ENCODE peak calls at places on chromosomes 7 and 10, in four cellular contexts. One of them, this sample, is unnamed.

GRCh38 chr10:69733791-69734261 is 67.9 kb upstream of the COL13A1 start:
- DNase-seq in naive B cell: no peak
- DNase-seq in T-helper 2 cell: no peak
- DNase-seq in stimulated activated naive CD8-positive, alpha-beta T cell treated with anti-CD3 and anti-CD28 coated beads, Interleukin-15, Interleukin-2, amounts not matched to agents 100 U/mL and 50 U/mL, for 24 hours: no peak
- DNase-seq in this sample: no peak

GRCh38 chr10:45181483-45181882 is 133.9 kb downstream of the OR13A1 start:
- DNase-seq in naive B cell: no peak
- DNase-seq in T-helper 2 cell: no peak
- DNase-seq in stimulated activated naive CD8-positive, alpha-beta T cell treated with anti-CD3 and anti-CD28 coated beads, Interleukin-15, Interleukin-2, amounts not matched to agents 100 U/mL and 50 U/mL, for 24 hours: no peak
- DNase-seq in this sample: no peak

GRCh38 chr7:95318501-95318900 is 5.8 kb downstream of the PON1 start:
- DNase-seq in naive B cell: no peak
- DNase-seq in T-helper 2 cell: no peak
- DNase-seq in stimulated activated naive CD8-positive, alpha-beta T cell treated with anti-CD3 and anti-CD28 coated beads, Interleukin-15, Interleukin-2, amounts not matched to agents 100 U/mL and 50 U/mL, for 24 hours: no peak
- DNase-seq in this sample: no peak

GRCh38 chr10:16195178-16195769 is 241.5 kb upstream of the PTER start:
- DNase-seq in naive B cell: no peak
- DNase-seq in T-helper 2 cell: no peak
- DNase-seq in stimulated activated naive CD8-positive, alpha-beta T cell treated with anti-CD3 and anti-CD28 coated beads, Interleukin-15, Interleukin-2, amounts not matched to agents 100 U/mL and 50 U/mL, for 24 hours: no peak
- DNase-seq in this sample: no peak

GRCh38 chr10:61993676-61994401 is 92.3 kb downstream of the ARID5B start:
- DNase-seq in naive B cell: no peak
- DNase-seq in T-helper 2 cell: peak
- DNase-seq in stimulated activated naive CD8-positive, alpha-beta T cell treated with anti-CD3 and anti-CD28 coated beads, Interleukin-15, Interleukin-2, amounts not matched to agents 100 U/mL and 50 U/mL, for 24 hours: no peak
- DNase-seq in this sample: no peak

GRCh38 chr7:45563401-45563800 is 10.8 kb upstream of the ADCY1 start:
- DNase-seq in naive B cell: no peak
- DNase-seq in T-helper 2 cell: no peak
- DNase-seq in stimulated activated naive CD8-positive, alpha-beta T cell treated with anti-CD3 and anti-CD28 coated beads, Interleukin-15, Interleukin-2, amounts not matched to agents 100 U/mL and 50 U/mL, for 24 hours: no peak
- DNase-seq in this sample: no peak

GRCh38 chr7:112748381-112748780 is 41.8 kb downstream of the TMEM168 start:
- DNase-seq in naive B cell: no peak
- DNase-seq in T-helper 2 cell: no peak
- DNase-seq in stimulated activated naive CD8-positive, alpha-beta T cell treated with anti-CD3 and anti-CD28 coated beads, Interleukin-15, Interleukin-2, amounts not matched to agents 100 U/mL and 50 U/mL, for 24 hours: no peak
- DNase-seq in this sample: no peak

GRCh38 chr7:40763319-40764287 is 628.8 kb downstream of the SUGCT start:
- DNase-seq in naive B cell: no peak
- DNase-seq in T-helper 2 cell: no peak
- DNase-seq in stimulated activated naive CD8-positive, alpha-beta T cell treated with anti-CD3 and anti-CD28 coated beads, Interleukin-15, Interleukin-2, amounts not matched to agents 100 U/mL and 50 U/mL, for 24 hours: no peak
- DNase-seq in this sample: no peak

GRCh38 chr7:44377681-44378421 is 52.5 kb upstream of the CAMK2B start:
- DNase-seq in naive B cell: no peak
- DNase-seq in T-helper 2 cell: no peak
- DNase-seq in stimulated activated naive CD8-positive, alpha-beta T cell treated with anti-CD3 and anti-CD28 coated beads, Interleukin-15, Interleukin-2, amounts not matched to agents 100 U/mL and 50 U/mL, for 24 hours: no peak
- DNase-seq in this sample: no peak